ENCODE peak calls at places on chromosomes 16 and 17, in seven cellular contexts. One of them, this sample, is unnamed.

GRCh38 chr17:50575581-50576210 is 15.2 kb downstream of the CACNA1G start:
- DNase-seq in Caco-2: peak; percentile 68
- DNase-seq in MCF 10A: no peak
- DNase-seq in progenitor cell of endocrine pancreas: no peak
- DNase-seq in fibroblast of villous mesenchyme: no peak
- DNase-seq in AG09309: no peak
- DNase-seq in astrocyte of the cerebellum: no peak
- DNase-seq in this sample: no peak

GRCh38 chr17:58533616-58534188 is 19.3 kb upstream of the MTMR4 start:
- DNase-seq in fibroblast of villous mesenchyme: no peak
- DNase-seq in Caco-2: no peak
- DNase-seq in astrocyte of the cerebellum: no peak
- DNase-seq in MCF 10A: no peak
- DNase-seq in progenitor cell of endocrine pancreas: no peak
- DNase-seq in AG09309: no peak
- DNase-seq in this sample: no peak

GRCh38 chr17:63974594-63975192 is 2.0 kb upstream of the SCN4A start:
- DNase-seq in fibroblast of villous mesenchyme: no peak
- DNase-seq in Caco-2: no peak
- DNase-seq in progenitor cell of endocrine pancreas: no peak
- DNase-seq in AG09309: no peak
- DNase-seq in astrocyte of the cerebellum: no peak
- DNase-seq in MCF 10A: peak; percentile 48
- DNase-seq in this sample: peak; percentile 78

GRCh38 chr16:30949655-30950515 is 1.0 kb downstream of the ORAI3 start:
- DNase-seq in Caco-2: peak; percentile 61
- DNase-seq in MCF 10A: peak; percentile 97
- DNase-seq in astrocyte of the cerebellum: no peak
- DNase-seq in AG09309: no peak
- DNase-seq in fibroblast of villous mesenchyme: peak; percentile 96
- DNase-seq in progenitor cell of endocrine pancreas: no peak
- DNase-seq in this sample: peak; percentile 90

GRCh38 chr17:68698761-68699160 is 97.6 kb upstream of the FAM20A start:
- DNase-seq in AG09309: no peak
- DNase-seq in progenitor cell of endocrine pancreas: no peak
- DNase-seq in Caco-2: no peak
- DNase-seq in astrocyte of the cerebellum: no peak
- DNase-seq in fibroblast of villous mesenchyme: peak; percentile 83
- DNase-seq in MCF 10A: no peak
- DNase-seq in this sample: no peak

GRCh38 chr16:67238806-67239470 is 8.3 kb downstream of the FHOD1 start:
- DNase-seq in fibroblast of villous mesenchyme: no peak
- DNase-seq in MCF 10A: no peak
- DNase-seq in Caco-2: no peak
- DNase-seq in AG09309: no peak
- DNase-seq in astrocyte of the cerebellum: no peak
- DNase-seq in progenitor cell of endocrine pancreas: no peak
- DNase-seq in this sample: no peak

GRCh38 chr16:88633684-88634140 is 4.7 kb upstream of the IL17C start:
- DNase-seq in Caco-2: peak; percentile 54
- DNase-seq in astrocyte of the cerebellum: no peak
- DNase-seq in AG09309: no peak
- DNase-seq in MCF 10A: peak; percentile 35
- DNase-seq in fibroblast of villous mesenchyme: peak; percentile 44
- DNase-seq in progenitor cell of endocrine pancreas: no peak
- DNase-seq in this sample: no peak

GRCh38 chr17:42675984-42676423 is 790 bp downstream of the PLEKHH3 start:
- DNase-seq in MCF 10A: peak; percentile 42
- DNase-seq in progenitor cell of endocrine pancreas: no peak
- DNase-seq in astrocyte of the cerebellum: no peak
- DNase-seq in AG09309: no peak
- DNase-seq in fibroblast of villous mesenchyme: peak; percentile 52
- DNase-seq in Caco-2: peak; percentile 66
- DNase-seq in this sample: peak; percentile 39

GRCh38 chr16:83808573-83809014 is 816 bp downstream of the HSBP1 start:
- DNase-seq in fibroblast of villous mesenchyme: no peak
- DNase-seq in MCF 10A: no peak
- DNase-seq in astrocyte of the cerebellum: no peak
- DNase-seq in AG09309: no peak
- DNase-seq in progenitor cell of endocrine pancreas: no peak
- DNase-seq in Caco-2: no peak
- DNase-seq in this sample: peak; percentile 7

GRCh38 chr17:29622337-29623282 is at the start of gene CORO6:
- DNase-seq in astrocyte of the cerebellum: no peak
- DNase-seq in progenitor cell of endocrine pancreas: peak; percentile 63
- DNase-seq in fibroblast of villous mesenchyme: peak; percentile 42
- DNase-seq in Caco-2: peak; percentile 75
- DNase-seq in AG09309: no peak
- DNase-seq in MCF 10A: no peak
- DNase-seq in this sample: peak; percentile 49

GRCh38 chr17:67165201-67165600 is 79.8 kb downstream of the HELZ start:
- DNase-seq in fibroblast of villous mesenchyme: peak; percentile 30
- DNase-seq in Caco-2: no peak
- DNase-seq in progenitor cell of endocrine pancreas: no peak
- DNase-seq in astrocyte of the cerebellum: no peak
- DNase-seq in AG09309: no peak
- DNase-seq in MCF 10A: no peak
- DNase-seq in this sample: peak; percentile 18

GRCh38 chr16:1887711-1888354 is 15.9 kb upstream of the MEIOB start:
- DNase-seq in Caco-2: no peak
- DNase-seq in fibroblast of villous mesenchyme: no peak
- DNase-seq in astrocyte of the cerebellum: no peak
- DNase-seq in MCF 10A: peak; percentile 21
- DNase-seq in AG09309: no peak
- DNase-seq in progenitor cell of endocrine pancreas: no peak
- DNase-seq in this sample: no peak

GRCh38 chr17:39787038-39787437 is 49.3 kb downstream of the GRB7 start:
- DNase-seq in MCF 10A: no peak
- DNase-seq in fibroblast of villous mesenchyme: no peak
- DNase-seq in astrocyte of the cerebellum: no peak
- DNase-seq in progenitor cell of endocrine pancreas: no peak
- DNase-seq in AG09309: no peak
- DNase-seq in Caco-2: no peak
- DNase-seq in this sample: no peak

GRCh38 chr16:71467810-71468209 is 5.8 kb upstream of the ZNF23 start:
- DNase-seq in AG09309: no peak
- DNase-seq in MCF 10A: peak; percentile 56
- DNase-seq in progenitor cell of endocrine pancreas: peak; percentile 37
- DNase-seq in fibroblast of villous mesenchyme: peak; percentile 36
- DNase-seq in astrocyte of the cerebellum: no peak
- DNase-seq in Caco-2: peak; percentile 62
- DNase-seq in this sample: peak; percentile 42

GRCh38 chr17:42553866-42554249 is 1.1 kb downstream of the HSD17B1 start:
- DNase-seq in AG09309: no peak
- DNase-seq in MCF 10A: peak; percentile 73
- DNase-seq in progenitor cell of endocrine pancreas: no peak
- DNase-seq in Caco-2: no peak
- DNase-seq in fibroblast of villous mesenchyme: no peak
- DNase-seq in astrocyte of the cerebellum: no peak
- DNase-seq in this sample: peak; percentile 26

DNA sequence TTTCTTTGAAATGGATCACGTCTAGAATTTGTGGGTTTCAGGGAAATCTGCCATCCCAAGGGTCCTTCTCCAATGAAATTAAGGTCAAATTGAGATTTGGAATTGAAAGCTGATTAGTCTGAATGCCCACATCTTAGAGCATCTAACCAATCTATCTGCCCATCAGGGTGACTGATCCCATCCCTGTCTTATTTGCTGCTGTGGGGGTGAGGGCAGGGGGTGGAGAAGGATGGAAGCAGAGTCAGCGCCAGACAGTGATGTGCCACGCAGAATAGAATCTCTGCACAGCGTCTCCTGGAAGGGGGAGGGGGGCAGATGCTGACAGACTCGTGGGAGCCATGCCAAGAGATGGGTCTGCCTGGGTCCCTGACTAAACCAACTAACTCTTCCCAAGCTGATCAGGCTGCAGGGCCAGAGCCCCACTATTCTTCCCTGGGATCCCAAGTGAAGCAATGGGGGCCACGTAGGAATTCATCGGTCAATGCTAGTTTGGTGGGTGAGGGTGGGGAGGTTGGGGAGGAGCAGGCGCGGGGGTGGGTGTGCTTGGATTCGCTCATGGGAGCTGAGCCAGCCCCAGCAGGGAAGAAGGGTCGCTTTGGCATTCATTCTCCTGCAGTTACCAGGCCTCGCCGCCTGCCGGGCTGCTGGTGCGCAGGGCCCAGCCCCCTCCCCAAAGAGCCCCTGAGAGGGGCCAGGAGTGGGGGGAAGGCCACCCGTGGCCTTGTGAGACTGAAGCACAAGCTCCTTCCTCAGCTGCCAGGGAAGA is 32.2 kb downstream of the CDK5RAP3 start:
- DNase-seq in AG09309: no peak
- DNase-seq in progenitor cell of endocrine pancreas: no peak
- DNase-seq in Caco-2: no peak
- DNase-seq in MCF 10A: no peak
- DNase-seq in fibroblast of villous mesenchyme: no peak
- DNase-seq in astrocyte of the cerebellum: no peak
- DNase-seq in this sample: no peak
- TF ChIP-seq CTCF in AG09309: no peak
- TF ChIP-seq CTCF in progenitor cell of endocrine pancreas: peak; percentile 31
- TF ChIP-seq CTCF in Caco-2: no peak
- TF ChIP-seq CTCF in MCF 10A: no peak
- TF ChIP-seq CTCF in fibroblast of villous mesenchyme: no peak
- TF ChIP-seq CTCF in astrocyte of the cerebellum: peak; percentile 12
- TF ChIP-seq CTCF in this sample: no peak

GRCh38 chr16:3782566-3782965 is 65.2 kb upstream of the TRAP1 start:
- DNase-seq in fibroblast of villous mesenchyme: no peak
- DNase-seq in Caco-2: no peak
- DNase-seq in progenitor cell of endocrine pancreas: no peak
- DNase-seq in AG09309: no peak
- DNase-seq in MCF 10A: no peak
- DNase-seq in astrocyte of the cerebellum: no peak
- DNase-seq in this sample: no peak

GRCh38 chr16:3781421-3781820 is 64.1 kb upstream of the TRAP1 start:
- DNase-seq in AG09309: no peak
- DNase-seq in progenitor cell of endocrine pancreas: no peak
- DNase-seq in astrocyte of the cerebellum: no peak
- DNase-seq in Caco-2: no peak
- DNase-seq in fibroblast of villous mesenchyme: no peak
- DNase-seq in MCF 10A: no peak
- DNase-seq in this sample: no peak

GRCh38 chr16:3776316-3776715 is 59.0 kb upstream of the TRAP1 start:
- DNase-seq in progenitor cell of endocrine pancreas: no peak
- DNase-seq in AG09309: no peak
- DNase-seq in fibroblast of villous mesenchyme: no peak
- DNase-seq in astrocyte of the cerebellum: no peak
- DNase-seq in Caco-2: no peak
- DNase-seq in MCF 10A: no peak
- DNase-seq in this sample: no peak

GRCh38 chr16:3783516-3783915 is 66.2 kb upstream of the TRAP1 start:
- DNase-seq in Caco-2: no peak
- DNase-seq in fibroblast of villous mesenchyme: no peak
- DNase-seq in MCF 10A: no peak
- DNase-seq in AG09309: no peak
- DNase-seq in astrocyte of the cerebellum: no peak
- DNase-seq in progenitor cell of endocrine pancreas: no peak
- DNase-seq in this sample: no peak

GRCh38 chr16:3780570-3780969 is 63.2 kb upstream of the TRAP1 start:
- DNase-seq in astrocyte of the cerebellum: no peak
- DNase-seq in AG09309: no peak
- DNase-seq in progenitor cell of endocrine pancreas: no peak
- DNase-seq in fibroblast of villous mesenchyme: no peak
- DNase-seq in MCF 10A: peak; percentile 11
- DNase-seq in Caco-2: no peak
- DNase-seq in this sample: peak; percentile 27
- TF ChIP-seq CTCF in astrocyte of the cerebellum: no peak
- TF ChIP-seq CTCF in AG09309: no peak
- TF ChIP-seq CTCF in progenitor cell of endocrine pancreas: no peak
- TF ChIP-seq CTCF in fibroblast of villous mesenchyme: no peak
- TF ChIP-seq CTCF in MCF 10A: peak; percentile 14
- TF ChIP-seq CTCF in Caco-2: no peak
- TF ChIP-seq CTCF in this sample: no peak

GRCh38 chr17:47669060-47669459 is 19.3 kb downstream of the KPNB1 start:
- DNase-seq in astrocyte of the cerebellum: no peak
- DNase-seq in MCF 10A: no peak
- DNase-seq in fibroblast of villous mesenchyme: no peak
- DNase-seq in Caco-2: no peak
- DNase-seq in AG09309: no peak
- DNase-seq in progenitor cell of endocrine pancreas: no peak
- DNase-seq in this sample: no peak

GRCh38 chr17:47660064-47660492 is 10.4 kb downstream of the KPNB1 start:
- DNase-seq in MCF 10A: no peak
- DNase-seq in progenitor cell of endocrine pancreas: no peak
- DNase-seq in fibroblast of villous mesenchyme: peak; percentile 54
- DNase-seq in AG09309: no peak
- DNase-seq in astrocyte of the cerebellum: no peak
- DNase-seq in Caco-2: no peak
- DNase-seq in this sample: no peak

GRCh38 chr17:47670064-47670463 is 20.3 kb downstream of the KPNB1 start:
- DNase-seq in progenitor cell of endocrine pancreas: no peak
- DNase-seq in AG09309: no peak
- DNase-seq in Caco-2: no peak
- DNase-seq in fibroblast of villous mesenchyme: no peak
- DNase-seq in astrocyte of the cerebellum: no peak
- DNase-seq in MCF 10A: no peak
- DNase-seq in this sample: no peak

GRCh38 chr17:47665655-47666054 is 15.9 kb downstream of the KPNB1 start:
- DNase-seq in MCF 10A: peak; percentile 59
- DNase-seq in progenitor cell of endocrine pancreas: no peak
- DNase-seq in astrocyte of the cerebellum: no peak
- DNase-seq in fibroblast of villous mesenchyme: peak; percentile 75
- DNase-seq in AG09309: peak; percentile 52
- DNase-seq in Caco-2: no peak
- DNase-seq in this sample: peak; percentile 71

GRCh38 chr17:47663997-47664941 is 14.6 kb downstream of the KPNB1 start:
- DNase-seq in MCF 10A: peak; percentile 64
- DNase-seq in AG09309: no peak
- DNase-seq in astrocyte of the cerebellum: peak; percentile 45
- DNase-seq in fibroblast of villous mesenchyme: peak; percentile 67
- DNase-seq in Caco-2: peak; percentile 89
- DNase-seq in progenitor cell of endocrine pancreas: peak; percentile 29
- DNase-seq in this sample: peak; percentile 75
- TF ChIP-seq CTCF in MCF 10A: peak; percentile 47
- TF ChIP-seq CTCF in AG09309: peak; percentile 73
- TF ChIP-seq CTCF in astrocyte of the cerebellum: peak; percentile 81
- TF ChIP-seq CTCF in fibroblast of villous mesenchyme: peak; percentile 71
- TF ChIP-seq CTCF in Caco-2: peak; percentile 94
- TF ChIP-seq CTCF in progenitor cell of endocrine pancreas: peak; percentile 80
- TF ChIP-seq CTCF in this sample: peak; percentile 68

DNA sequence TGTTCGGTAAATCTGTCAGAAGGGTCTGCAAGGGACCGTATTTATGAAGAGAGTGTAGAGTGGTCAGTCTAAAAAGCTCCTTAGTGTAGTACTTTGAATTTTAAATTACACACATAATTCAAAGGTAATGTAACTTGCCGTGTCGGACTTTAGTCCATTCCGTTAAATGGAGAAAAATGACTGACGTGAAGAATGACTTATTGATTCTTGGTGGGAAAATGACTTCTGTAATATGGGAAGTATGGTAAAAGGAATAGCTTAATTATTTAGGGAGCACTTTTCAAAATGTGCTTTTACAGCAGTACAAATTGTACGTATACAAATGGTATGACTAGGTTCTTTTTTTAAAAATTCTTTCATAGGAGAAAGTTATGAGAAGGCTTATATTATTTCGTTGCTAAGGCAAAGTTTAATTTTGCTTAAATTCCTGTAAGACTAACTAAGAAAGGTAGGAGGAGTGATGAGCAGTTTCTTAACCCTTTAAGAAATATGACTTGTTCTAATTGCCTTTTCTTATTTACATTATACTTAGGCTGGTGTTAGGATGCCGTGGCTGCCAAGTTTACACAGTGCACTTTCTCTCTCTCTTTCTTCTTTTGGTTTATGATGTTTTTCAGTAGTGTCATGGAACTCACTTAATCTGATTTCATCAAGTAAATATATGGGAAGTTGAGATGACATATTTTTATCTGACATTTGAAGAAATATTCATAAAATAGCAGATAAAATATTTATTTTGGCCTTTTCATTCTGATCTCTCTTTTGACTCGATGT is 191.2 kb downstream of the WWOX start:
- DNase-seq in Caco-2: no peak
- DNase-seq in progenitor cell of endocrine pancreas: no peak
- DNase-seq in fibroblast of villous mesenchyme: no peak
- DNase-seq in MCF 10A: no peak
- DNase-seq in AG09309: no peak
- DNase-seq in astrocyte of the cerebellum: no peak
- DNase-seq in this sample: no peak
- TF ChIP-seq CTCF in Caco-2: no peak
- TF ChIP-seq CTCF in progenitor cell of endocrine pancreas: no peak
- TF ChIP-seq CTCF in fibroblast of villous mesenchyme: no peak
- TF ChIP-seq CTCF in MCF 10A: no peak
- TF ChIP-seq CTCF in AG09309: no peak
- TF ChIP-seq CTCF in astrocyte of the cerebellum: no peak
- TF ChIP-seq CTCF in this sample: no peak